ENCODE peak calls at places on chromosomes 2 and 18, in ten cellular contexts. H is Peyer's patch, N is GM12892, W is body of pancreas, T is HepG2, K is ovary, C is A549, O is heart left ventricle, J is IMR-90, R is adrenal gland. Q is an unnamed sample.

GRCh38 chr2:236680461-236680860 is 110.8 kb downstream of the ACKR3 start:
- DNase-seq in H (no peak), N (no peak), W (no peak), T (no peak), K (no peak), C (no peak), O (no peak), J (no peak), R (no peak), Q (no peak)

GRCh38 chr2:153479527-153479926 is 965 bp upstream of the RPRM start:
- DNase-seq in H (no peak), N (no peak), W (no peak), T (no peak), K (no peak), C (no peak), O (no peak), J (no peak), R (peak; percentile 43), Q (no peak)

GRCh38 chr2:84946204-84947009 is 24.6 kb upstream of the KCMF1 start:
- DNase-seq in H (peak; percentile 90), N (no peak), W (no peak), T (peak; percentile 96), K (no peak), C (peak; percentile 95), O (no peak), J (peak; percentile 91), R (no peak), Q (peak; percentile 75)

GRCh38 chr2:49028101-49028500 is 126.2 kb downstream of the FSHR start:
- DNase-seq in H (no peak), N (no peak), W (no peak), T (no peak), K (no peak), C (no peak), O (no peak), J (no peak), R (no peak), Q (no peak)

GRCh38 chr2:63054812-63055509 is 4.3 kb downstream of the OTX1 start:
- DNase-seq in H (no peak), N (no peak), W (no peak), T (no peak), K (no peak), C (no peak), O (no peak), J (no peak), R (no peak), Q (no peak)

GRCh38 chr2:72103690-72104089 is 44.0 kb downstream of the CYP26B1 start:
- DNase-seq in H (no peak), N (no peak), W (no peak), T (no peak), K (no peak), C (no peak), O (no peak), J (no peak), R (no peak), Q (no peak)

GRCh38 chr18:55838841-55839240 is 250.8 kb upstream of the TCF4 start:
- DNase-seq in H (no peak), N (no peak), W (no peak), T (no peak), K (no peak), C (no peak), O (no peak), J (peak; percentile 44), R (no peak), Q (no peak)

GRCh38 chr2:12293868-12294267 is 422.9 kb upstream of the TRIB2 start:
- DNase-seq in H (no peak), N (no peak), W (no peak), T (no peak), K (no peak), C (no peak), O (no peak), J (no peak), R (no peak), Q (no peak)

GRCh38 chr2:6704077-6704476 is 161.6 kb downstream of the CMPK2 start:
- DNase-seq in H (no peak), N (no peak), W (no peak), T (no peak), K (no peak), C (no peak), O (no peak), J (no peak), R (no peak), Q (no peak)

GRCh38 chr18:2223859-2224258 is 347.4 kb downstream of the METTL4 start:
- DNase-seq in H (no peak), N (no peak), W (peak; percentile 27), T (peak; percentile 11), K (no peak), C (no peak), O (no peak), J (peak; percentile 6), R (peak; percentile 25), Q (no peak)

GRCh38 chr2:157596992-157597681 is 31.5 kb downstream of the ACVR1C start:
- DNase-seq in H (peak; percentile 67), N (peak; percentile 33), W (peak; percentile 45), T (no peak), K (no peak), C (peak; percentile 7), O (peak; percentile 8), J (peak; percentile 1), R (no peak), Q (no peak)

GRCh38 chr18:54089749-54090459 is 134.6 kb downstream of the MBD2 start:
- DNase-seq in H (no peak), N (no peak), W (no peak), T (no peak), K (no peak), C (no peak), O (no peak), J (no peak), R (no peak), Q (no peak)

GRCh38 chr2:234403074-234403473 is 93.8 kb downstream of the ARL4C start:
- DNase-seq in H (no peak), N (no peak), W (no peak), T (no peak), K (no peak), C (no peak), O (no peak), J (peak; percentile 59), R (no peak), Q (no peak)

GRCh38 chr18:80223581-80224148 is 23.6 kb downstream of the PARD6G start:
- DNase-seq in H (no peak), N (no peak), W (no peak), T (no peak), K (no peak), C (no peak), O (no peak), J (no peak), R (no peak), Q (no peak)

GRCh38 chr18:26470011-26470637 is 78.2 kb downstream of the KCTD1 start:
- DNase-seq in H (no peak), N (no peak), W (no peak), T (no peak), K (no peak), C (no peak), O (no peak), J (peak; percentile 73), R (no peak), Q (no peak)

GRCh38 chr2:68832161-68832869 is 38.9 kb downstream of the BMP10 start:
- DNase-seq in H (peak; percentile 80), N (no peak), W (peak; percentile 74), T (no peak), K (peak; percentile 66), C (no peak), O (peak; percentile 78), J (peak; percentile 78), R (peak; percentile 57), Q (peak; percentile 60)

GRCh38 chr2:231930601-231931281 is 4.5 kb upstream of the NPPC start:
- DNase-seq in H (peak; percentile 19), N (no peak), W (no peak), T (no peak), K (peak; percentile 16), C (no peak), O (peak; percentile 73), J (no peak), R (no peak), Q (no peak)

DNA sequence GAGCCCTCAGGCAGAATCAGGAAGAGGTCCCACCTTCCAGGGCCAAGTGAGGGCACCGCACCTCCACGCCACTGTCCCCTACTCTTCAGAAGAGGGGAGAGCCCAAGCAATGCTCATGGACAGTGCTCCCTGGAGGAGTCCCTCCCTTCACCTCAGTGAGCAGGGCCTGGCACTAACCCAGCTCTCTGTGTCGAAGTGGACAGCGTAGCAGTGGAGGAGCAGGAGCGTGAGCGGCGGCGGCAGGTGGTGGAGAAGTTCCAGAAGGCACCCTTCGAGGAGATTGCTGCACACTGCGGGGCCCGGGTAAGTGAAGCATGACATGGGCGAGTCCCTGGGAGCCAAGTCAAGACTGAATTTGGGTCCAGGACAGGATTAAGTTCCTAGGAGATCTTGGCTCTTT is 16.7 kb downstream of the POMC start:
- DNase-seq in H (no peak), N (no peak), W (no peak), T (no peak), K (no peak), C (no peak), O (no peak), J (no peak), R (no peak), Q (no peak)
- TF ChIP-seq POLR2A in H (no peak), N (no peak), W (no peak), T (no peak), K (no peak), C (no peak), O (no peak), J (no peak), R (no peak), Q (no peak)

GRCh38 chr2:44170337-44170736 is 1.7 kb downstream of the PPM1B start:
- DNase-seq in H (no peak), N (no peak), W (peak; percentile 13), T (peak; percentile 20), K (no peak), C (no peak), O (no peak), J (peak; percentile 26), R (no peak), Q (no peak)
- TF ChIP-seq POLR2A in H (peak; percentile 32), N (no peak), W (peak; percentile 50), T (no peak), K (no peak), C (no peak), O (no peak), J (no peak), R (peak; percentile 28), Q (no peak)

GRCh38 chr18:66734451-66734850 is 130.6 kb upstream of the CDH19 start:
- DNase-seq in H (no peak), N (no peak), W (no peak), T (no peak), K (no peak), C (no peak), O (no peak), J (no peak), R (no peak), Q (no peak)

DNA sequence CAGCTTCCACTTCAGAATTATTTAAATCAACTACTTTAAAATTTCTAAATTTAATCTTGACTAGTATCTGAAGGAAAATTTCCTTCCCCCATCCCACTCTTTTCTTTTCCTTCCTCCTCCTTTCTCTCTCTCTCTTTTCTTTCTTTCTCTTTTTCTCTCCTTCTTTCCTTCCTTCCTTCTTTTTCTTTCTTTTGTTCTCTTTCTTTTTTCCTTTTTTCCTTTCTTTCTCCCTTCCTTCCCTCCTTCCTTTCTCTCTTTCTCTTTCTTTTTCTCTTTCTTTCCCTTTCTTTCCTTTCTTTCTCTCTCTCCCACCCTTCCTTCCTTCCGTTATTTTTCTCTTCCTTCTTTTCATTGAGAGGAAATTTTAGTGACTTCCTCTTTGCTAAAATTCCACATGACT is 132.0 kb upstream of the CDH19 start:
- DNase-seq in H (no peak), N (no peak), W (no peak), T (no peak), K (no peak), C (no peak), O (no peak), J (no peak), R (no peak), Q (no peak)
- TF ChIP-seq POLR2A in H (no peak), N (no peak), W (no peak), T (no peak), K (no peak), C (no peak), O (no peak), J (no peak), R (no peak), Q (no peak)

GRCh38 chr2:210303498-210303897 is 11.5 kb downstream of the MYL1 start:
- DNase-seq in H (no peak), N (no peak), W (no peak), T (no peak), K (no peak), C (no peak), O (no peak), J (no peak), R (no peak), Q (no peak)
- TF ChIP-seq POLR2A in H (no peak), N (no peak), W (no peak), T (no peak), K (no peak), C (no peak), O (no peak), J (no peak), R (no peak), Q (no peak)